ENCODE peak calls at places on chromosomes 1 and 21, in six cellular contexts. D is IMR-90, T is mesenchymal stem cell, L is neuronal stem cell, N is mesendoderm, V is trophoblast cell. Q is an unnamed sample.

GRCh38 chr1:42962641-42963377 is 4.1 kb upstream of the SLC2A1 start:
- DNase-seq in D (peak), T (peak), L (no peak), N (peak), V (peak), Q (peak)

GRCh38 chr1:244010191-244010590 is 40.9 kb upstream of the ZBTB18 start:
- DNase-seq in D (peak), T (no peak), L (no peak), N (peak), V (peak), Q (peak)

GRCh38 chr1:246629976-246630375 is 63.7 kb downstream of the CNST start:
- DNase-seq in D (no peak), T (no peak), L (no peak), N (no peak), V (no peak), Q (no peak)

GRCh38 chr1:201754353-201754752 is 74.6 kb upstream of the IPO9 start:
- DNase-seq in D (peak), T (no peak), L (no peak), N (no peak), V (peak), Q (no peak)

GRCh38 chr1:232923739-232924386 is 26.5 kb upstream of the NTPCR start:
- DNase-seq in D (peak), T (peak), L (no peak), N (no peak), V (no peak), Q (no peak)

GRCh38 chr1:88237026-88237425 is 447.0 kb upstream of the PKN2 start:
- DNase-seq in D (peak), T (no peak), L (no peak), N (no peak), V (no peak), Q (no peak)

GRCh38 chr1:14787604-14788003 is 189.1 kb downstream of the KAZN start:
- DNase-seq in D (no peak), T (no peak), L (no peak), N (peak), V (peak), Q (peak)

GRCh38 chr1:18919949-18920348 is 17.6 kb upstream of the ALDH4A1 start:
- DNase-seq in D (no peak), T (no peak), L (no peak), N (no peak), V (no peak), Q (no peak)

GRCh38 chr1:248838357-248839167 is 538 bp downstream of the ZNF672 start:
- DNase-seq in D (peak), T (peak), L (peak), N (peak), V (peak), Q (peak)

GRCh38 chr1:187051618-187052232 is 223.0 kb downstream of the PLA2G4A start:
- DNase-seq in D (peak), T (peak), L (peak), N (peak), V (peak), Q (no peak)

GRCh38 chr1:85449356-85449755 is 15.6 kb downstream of the DDAH1 start:
- DNase-seq in D (no peak), T (no peak), L (no peak), N (no peak), V (no peak), Q (no peak)

GRCh38 chr1:117970251-117970650 is 40.7 kb downstream of the WDR3 start:
- DNase-seq in D (no peak), T (no peak), L (peak), N (no peak), V (peak), Q (no peak)

GRCh38 chr1:24535021-24535424 is 20.9 kb upstream of the NCMAP start:
- DNase-seq in D (no peak), T (no peak), L (no peak), N (no peak), V (no peak), Q (no peak)

GRCh38 chr1:89633745-89634625 is 1.1 kb downstream of the LRRC8C start:
- DNase-seq in D (peak), T (peak), L (peak), N (peak), V (peak), Q (peak)

GRCh38 chr1:93109578-93109977 is 30.5 kb downstream of the MTF2 start:
- DNase-seq in D (no peak), T (no peak), L (no peak), N (no peak), V (no peak), Q (no peak)

GRCh38 chr1:38327559-38327973 is 281.0 kb upstream of the POU3F1 start:
- DNase-seq in D (no peak), T (no peak), L (no peak), N (peak), V (no peak), Q (no peak)

GRCh38 chr1:83515566-83516169 is 483.3 kb downstream of the TTLL7 start:
- DNase-seq in D (no peak), T (peak), L (no peak), N (no peak), V (peak), Q (no peak)

GRCh38 chr1:2643414-2644077 is 10.7 kb upstream of the MMEL1 start:
- DNase-seq in D (no peak), T (no peak), L (no peak), N (no peak), V (no peak), Q (no peak)

GRCh38 chr1:205775717-205776056 is 405 bp upstream of the RAB29 start:
- DNase-seq in D (peak), T (peak), L (no peak), N (no peak), V (peak), Q (no peak)

GRCh38 chr1:27105018-27105417 is 49.9 kb downstream of the SLC9A1 start:
- DNase-seq in D (no peak), T (no peak), L (no peak), N (no peak), V (no peak), Q (no peak)

GRCh38 chr1:176790771-176791170 is 327.8 kb downstream of the PAPPA2 start:
- DNase-seq in D (no peak), T (no peak), L (no peak), N (no peak), V (no peak), Q (no peak)

GRCh38 chr1:60547821-60548220 is 474.3 kb upstream of the C1orf87 start:
- DNase-seq in D (no peak), T (no peak), L (no peak), N (no peak), V (no peak), Q (no peak)

GRCh38 chr21:41585199-41585994 is 77.4 kb upstream of the TMPRSS2 start:
- DNase-seq in D (no peak), T (no peak), L (no peak), N (no peak), V (peak), Q (no peak)

GRCh38 chr21:41582866-41583265 is 74.9 kb upstream of the TMPRSS2 start:
- DNase-seq in D (no peak), T (no peak), L (no peak), N (no peak), V (no peak), Q (no peak)

GRCh38 chr21:41582298-41582840 is 74.4 kb upstream of the TMPRSS2 start:
- DNase-seq in D (no peak), T (no peak), L (no peak), N (no peak), V (no peak), Q (no peak)

GRCh38 chr21:41583274-41583790 is 75.4 kb upstream of the TMPRSS2 start:
- DNase-seq in D (peak), T (no peak), L (no peak), N (no peak), V (peak), Q (no peak)

DNA sequence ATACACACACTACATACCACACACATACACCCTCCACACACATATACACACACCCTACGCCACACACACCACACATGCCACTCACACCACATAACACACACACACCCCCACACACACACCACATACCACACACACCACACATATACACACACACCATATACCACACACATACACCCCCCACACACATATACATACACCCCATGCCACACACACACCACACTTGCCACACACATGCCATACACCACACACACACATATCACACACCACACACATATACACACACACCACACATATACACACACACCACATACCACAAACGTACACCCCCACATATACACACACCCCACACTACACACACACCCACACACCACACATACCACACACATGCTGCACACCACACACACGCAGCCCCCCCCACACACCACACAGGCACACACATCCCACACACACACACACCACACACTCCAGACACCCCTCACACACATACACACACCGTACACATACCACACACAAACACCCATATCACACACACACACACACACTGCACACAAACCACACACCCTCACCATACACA is 76.7 kb upstream of the TMPRSS2 start:
- DNase-seq in D (no peak), T (no peak), L (no peak), N (no peak), V (no peak), Q (no peak)
- H2BK120ac ChIP-seq in D (no peak), T (no peak), L (no peak), N (no peak), V (no peak), Q (no peak)

DNA sequence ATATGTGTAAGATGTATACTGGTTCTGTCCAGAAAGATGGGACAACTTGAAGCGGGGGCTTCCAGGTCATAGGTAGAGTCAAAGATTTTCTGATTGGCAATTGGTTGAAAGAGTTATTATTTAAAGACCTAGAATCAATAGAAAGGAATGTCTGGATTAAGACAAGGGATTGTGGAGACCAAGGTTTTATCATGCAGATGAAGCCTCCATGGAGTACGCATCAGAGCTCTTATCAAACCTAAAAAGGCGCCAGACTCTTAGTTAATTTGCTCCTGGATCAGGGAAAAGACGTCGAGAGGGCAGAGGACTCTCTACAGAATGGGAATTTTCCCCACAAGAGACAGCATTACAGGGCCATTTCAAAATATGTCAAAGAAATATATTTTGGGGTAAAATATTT is 23.7 kb upstream of the ETV3 start:
- DNase-seq in D (no peak), T (no peak), L (no peak), N (peak), V (no peak), Q (no peak)
- H2BK120ac ChIP-seq in D (no peak), T (no peak), L (no peak), N (peak), V (peak), Q (no peak)

GRCh38 chr1:150579110-150579954 is at the start of gene MCL1:
- DNase-seq in D (peak), T (peak), L (peak), N (peak), V (peak), Q (peak)
- H2BK120ac ChIP-seq in D (peak), T (peak), L (no peak), N (peak), V (peak), Q (peak)

DNA sequence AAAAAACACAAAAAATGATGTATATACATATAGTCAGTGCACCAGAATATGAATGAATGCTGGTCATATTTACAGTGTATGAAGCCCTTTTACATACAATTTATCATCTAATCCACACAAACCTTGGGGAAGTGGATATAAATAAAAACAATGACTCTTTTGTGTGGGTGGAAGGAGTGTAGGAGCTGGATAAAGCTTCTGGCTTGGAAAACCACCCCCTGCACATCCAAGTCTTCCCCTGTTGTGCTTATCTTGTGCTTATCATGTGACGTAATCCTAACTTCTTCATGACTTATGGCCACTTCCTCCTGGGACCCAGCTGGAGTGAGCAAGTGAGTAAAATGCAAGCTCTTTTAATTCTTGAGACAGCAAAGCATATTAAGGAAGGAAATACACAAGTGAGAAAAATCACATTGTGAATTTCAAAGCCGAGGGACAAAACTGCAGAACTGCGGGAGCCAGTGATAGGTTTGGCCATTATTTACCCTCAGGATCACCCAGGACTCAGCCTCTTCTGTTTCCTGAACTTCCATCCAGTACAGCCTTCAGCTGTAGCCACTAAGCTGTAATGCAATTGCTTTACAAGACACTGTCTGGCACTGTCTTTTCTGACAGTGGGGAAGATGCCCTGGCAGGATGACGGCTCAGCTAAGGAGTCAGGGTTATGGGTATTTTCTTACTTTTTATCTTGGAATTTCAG is 104.0 kb upstream of the PPM1J start:
- DNase-seq in D (peak), T (peak), L (no peak), N (peak), V (peak), Q (no peak)
- H2BK120ac ChIP-seq in D (no peak), T (no peak), L (no peak), N (no peak), V (no peak), Q (no peak)

GRCh38 chr1:154272999-154273563 is 652 bp downstream of the HAX1 start:
- DNase-seq in D (no peak), T (no peak), L (no peak), N (no peak), V (no peak), Q (no peak)
- H2BK120ac ChIP-seq in D (peak), T (no peak), L (no peak), N (no peak), V (peak), Q (no peak)

GRCh38 chr1:226083303-226084101 is 21.0 kb downstream of the H3-3A start:
- DNase-seq in D (peak), T (peak), L (peak), N (peak), V (peak), Q (peak)
- H2BK120ac ChIP-seq in D (peak), T (peak), L (no peak), N (no peak), V (peak), Q (no peak)

DNA sequence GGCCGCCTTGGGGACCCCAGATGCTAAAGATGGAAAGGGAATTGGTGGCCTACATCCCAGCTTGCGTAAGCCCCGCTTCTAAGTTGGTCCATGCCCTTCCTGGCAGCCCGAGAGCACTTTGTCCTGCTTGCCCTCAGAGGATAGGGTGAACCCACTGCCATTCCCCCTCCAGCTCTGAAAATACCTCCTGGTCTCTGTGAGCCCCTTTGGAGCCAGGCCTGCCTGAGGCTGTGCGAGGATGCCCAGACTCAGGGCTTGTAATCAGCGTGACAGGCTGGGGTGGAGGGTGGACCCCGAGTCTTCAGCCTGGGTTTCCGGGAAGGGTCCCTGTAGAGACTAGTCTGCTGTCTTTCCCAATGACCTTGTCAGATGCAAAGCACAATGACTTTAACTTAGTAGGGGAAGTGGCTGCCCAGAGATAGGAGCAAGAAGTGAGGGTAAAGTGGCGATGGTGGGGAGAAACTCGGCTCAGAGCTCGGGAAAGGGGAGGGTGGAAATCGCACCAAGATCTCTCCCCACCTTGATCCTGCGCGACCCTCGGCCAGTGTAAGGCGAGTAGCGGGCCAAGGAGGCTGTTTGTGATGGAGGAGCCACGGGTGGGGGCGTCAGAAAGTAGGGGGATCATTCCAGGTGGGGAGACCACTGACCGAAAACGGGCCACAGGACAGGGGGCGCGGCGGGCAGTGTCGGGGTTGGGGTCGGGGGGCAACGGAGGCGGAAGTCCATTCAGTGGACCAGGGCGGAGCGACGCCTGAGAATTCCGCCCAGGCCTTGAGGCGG is 2.7 kb upstream of the HES3 start:
- DNase-seq in D (no peak), T (no peak), L (no peak), N (no peak), V (no peak), Q (no peak)
- H2BK120ac ChIP-seq in D (no peak), T (no peak), L (peak), N (no peak), V (no peak), Q (no peak)

GRCh38 chr21:39637971-39638628 is 25.4 kb downstream of the B3GALT5 start:
- DNase-seq in D (no peak), T (no peak), L (no peak), N (no peak), V (no peak), Q (no peak)

GRCh38 chr21:39645331-39645730 is 32.6 kb downstream of the B3GALT5 start:
- DNase-seq in D (no peak), T (no peak), L (no peak), N (no peak), V (no peak), Q (peak)

GRCh38 chr21:39644069-39644468 is 31.3 kb downstream of the B3GALT5 start:
- DNase-seq in D (no peak), T (no peak), L (no peak), N (no peak), V (no peak), Q (no peak)

GRCh38 chr21:39640754-39641153 is 28.0 kb downstream of the B3GALT5 start:
- DNase-seq in D (no peak), T (no peak), L (no peak), N (no peak), V (no peak), Q (peak)

DNA sequence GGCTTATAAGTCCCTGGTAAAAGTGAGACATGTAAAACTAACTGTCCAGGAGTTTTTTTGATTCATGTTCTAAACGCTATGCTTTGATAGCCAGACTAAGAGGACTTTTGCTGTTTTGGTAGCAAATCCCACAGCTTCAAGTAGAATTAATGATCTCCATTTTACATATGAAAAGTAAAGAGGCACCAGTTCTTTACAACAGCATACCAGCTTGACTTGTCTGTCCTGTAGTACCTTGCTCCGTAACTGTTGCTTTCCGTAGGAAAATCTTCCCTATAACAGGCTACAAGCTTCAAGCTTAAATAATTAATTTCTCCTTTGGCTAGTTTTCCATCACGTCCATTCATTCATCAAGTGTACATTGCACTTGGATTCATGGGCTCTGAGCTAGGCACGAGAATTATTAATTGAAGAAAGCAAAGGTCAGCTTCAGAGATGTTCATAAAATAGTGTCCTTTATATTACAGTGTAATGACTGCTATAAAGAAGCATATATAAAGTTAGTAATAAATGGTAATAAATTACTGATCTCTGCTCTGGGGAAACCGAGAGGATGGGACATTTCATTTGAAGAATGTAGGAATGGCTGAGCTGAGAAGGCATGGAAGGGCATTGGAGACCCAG is 29.2 kb downstream of the B3GALT5 start:
- DNase-seq in D (no peak), T (no peak), L (no peak), N (no peak), V (no peak), Q (peak)
- H2BK120ac ChIP-seq in D (no peak), T (no peak), L (no peak), N (no peak), V (no peak), Q (no peak)

GRCh38 chr1:220335668-220336067 is 63.4 kb upstream of the RAB3GAP2 start:
- DNase-seq in D (no peak), T (no peak), L (no peak), N (no peak), V (no peak), Q (no peak)
- H2BK120ac ChIP-seq in D (no peak), T (no peak), L (no peak), N (peak), V (peak), Q (no peak)